ENCODE peak calls at places on chromosome 17, in nine cellular contexts. Y is Right ventricle myocardium inferior; U is activated CD8-positive, alpha-beta memory T cell treated with anti-CD3 and anti-CD28 coated beads, Interleukin-2, amount 10 ng/mL, durations not matched to agents 7 days and 5 days; R is left ventricle myocardium superior; F is right cardiac atrium; E is lung; L is IMR-90; X is right lobe of liver; C is T-cell. V is an unnamed sample.

GRCh38 chr17:36008998-36009665 is 7.8 kb upstream of the CCL15 start:
- ATAC-seq in Y (no peak), U (no peak), R (no peak), F (no peak), E (no peak), L (peak), X (peak), C (no peak), V (no peak)

GRCh38 chr17:31869797-31870568 is 10.9 kb upstream of the COPRS start:
- ATAC-seq in Y (no peak), U (no peak), R (no peak), F (no peak), E (no peak), L (no peak), X (no peak), C (no peak), V (no peak)

GRCh38 chr17:57879437-57880085 is 29.7 kb upstream of the MRPS23 start:
- ATAC-seq in Y (no peak), U (no peak), R (no peak), F (no peak), E (no peak), L (no peak), X (no peak), C (no peak), V (no peak)

GRCh38 chr17:37478187-37478586 is 11.5 kb upstream of the DUSP14 start:
- ATAC-seq in Y (peak), U (no peak), R (peak), F (peak), E (no peak), L (no peak), X (no peak), C (no peak), V (no peak)

GRCh38 chr17:46800573-46800972 is 17.9 kb downstream of the WNT3 start:
- ATAC-seq in Y (no peak), U (no peak), R (no peak), F (no peak), E (no peak), L (no peak), X (no peak), C (no peak), V (peak)

GRCh38 chr17:81552244-81553017 is at the start of gene FAAP100:
- ATAC-seq in Y (peak), U (peak), R (peak), F (peak), E (peak), L (peak), X (peak), C (peak), V (peak)

GRCh38 chr17:80992077-80992947 is 671 bp downstream of the CHMP6 start:
- ATAC-seq in Y (no peak), U (peak), R (peak), F (no peak), E (no peak), L (peak), X (peak), C (peak), V (peak)

GRCh38 chr17:72107100-72107499 is 13.7 kb upstream of the SOX9 start:
- ATAC-seq in Y (no peak), U (no peak), R (no peak), F (no peak), E (no peak), L (no peak), X (no peak), C (no peak), V (no peak)

GRCh38 chr17:61806081-61806828 is 57.1 kb downstream of the BRIP1 start:
- ATAC-seq in Y (no peak), U (peak), R (no peak), F (no peak), E (no peak), L (no peak), X (no peak), C (no peak), V (no peak)

GRCh38 chr17:17388657-17389496 is 85.7 kb downstream of the NT5M start:
- ATAC-seq in Y (no peak), U (no peak), R (no peak), F (no peak), E (peak), L (no peak), X (no peak), C (no peak), V (no peak)

GRCh38 chr17:1773755-1774181 is 11.9 kb downstream of the SERPINF1 start:
- ATAC-seq in Y (peak), U (no peak), R (peak), F (peak), E (no peak), L (peak), X (peak), C (no peak), V (no peak)

GRCh38 chr17:75619506-75620431 is 13.5 kb upstream of the SMIM5 start:
- ATAC-seq in Y (no peak), U (no peak), R (peak), F (no peak), E (no peak), L (peak), X (peak), C (no peak), V (no peak)

GRCh38 chr17:67366193-67367157 is at the start of gene PSMD12:
- ATAC-seq in Y (peak), U (peak), R (peak), F (peak), E (peak), L (peak), X (peak), C (peak), V (peak)

GRCh38 chr17:12866244-12866643 is 76.9 kb downstream of the ARHGAP44 start:
- ATAC-seq in Y (no peak), U (no peak), R (no peak), F (no peak), E (no peak), L (no peak), X (no peak), C (no peak), V (no peak)

GRCh38 chr17:46903762-46904672 is 18.9 kb upstream of the GOSR2 start:
- ATAC-seq in Y (no peak), U (no peak), R (no peak), F (no peak), E (no peak), L (no peak), X (no peak), C (no peak), V (no peak)

GRCh38 chr17:43917348-43918025 is 10.2 kb upstream of the MPP2 start:
- ATAC-seq in Y (peak), U (peak), R (peak), F (peak), E (no peak), L (peak), X (peak), C (peak), V (no peak)

GRCh38 chr17:46821482-46822387 is 3.2 kb upstream of the WNT3 start:
- ATAC-seq in Y (no peak), U (no peak), R (no peak), F (no peak), E (no peak), L (no peak), X (peak), C (no peak), V (no peak)

GRCh38 chr17:38550661-38551060 is 55.1 kb downstream of the SRCIN1 start:
- ATAC-seq in Y (peak), U (no peak), R (peak), F (peak), E (no peak), L (peak), X (no peak), C (no peak), V (peak)

GRCh38 chr17:47299239-47299910 is 24.4 kb upstream of the EFCAB13 start:
- ATAC-seq in Y (no peak), U (no peak), R (no peak), F (no peak), E (no peak), L (no peak), X (peak), C (no peak), V (no peak)

GRCh38 chr17:17495448-17496188 is 577 bp downstream of the RASD1 start:
- ATAC-seq in Y (peak), U (peak), R (peak), F (peak), E (no peak), L (no peak), X (peak), C (peak), V (peak)

GRCh38 chr17:55531053-55531728 is 19.9 kb upstream of the SMIM36 start:
- ATAC-seq in Y (no peak), U (no peak), R (no peak), F (no peak), E (no peak), L (no peak), X (peak), C (no peak), V (no peak)

GRCh38 chr17:74176546-74177001 is 26.9 kb upstream of the RPL38 start:
- ATAC-seq in Y (peak), U (peak), R (peak), F (peak), E (no peak), L (peak), X (peak), C (peak), V (peak)

GRCh38 chr17:78812849-78813248 is 27.8 kb downstream of the USP36 start:
- ATAC-seq in Y (peak), U (no peak), R (peak), F (peak), E (no peak), L (no peak), X (no peak), C (no peak), V (no peak)

GRCh38 chr17:17151055-17151454 is 55.1 kb downstream of the PLD6 start:
- ATAC-seq in Y (no peak), U (no peak), R (no peak), F (no peak), E (no peak), L (peak), X (no peak), C (no peak), V (no peak)

GRCh38 chr17:32266389-32267269 is 997 bp downstream of the RHBDL3 start:
- ATAC-seq in Y (no peak), U (peak), R (peak), F (peak), E (no peak), L (peak), X (no peak), C (peak), V (peak)

GRCh38 chr17:61461967-61462733 is 9.9 kb downstream of the TBX4 start:
- ATAC-seq in Y (no peak), U (no peak), R (no peak), F (no peak), E (no peak), L (peak), X (no peak), C (peak), V (no peak)

GRCh38 chr17:15507896-15508295 is 40.5 kb upstream of the CDRT4 start:
- ATAC-seq in Y (no peak), U (no peak), R (peak), F (peak), E (no peak), L (peak), X (no peak), C (no peak), V (no peak)

GRCh38 chr17:633641-634091 is 81.0 kb downstream of the VPS53 start:
- ATAC-seq in Y (peak), U (no peak), R (peak), F (peak), E (no peak), L (no peak), X (peak), C (no peak), V (no peak)

GRCh38 chr17:80063815-80064585 is 27.6 kb downstream of the CCDC40 start:
- ATAC-seq in Y (peak), U (no peak), R (peak), F (peak), E (peak), L (peak), X (peak), C (no peak), V (peak)

GRCh38 chr17:7384489-7385081 is 3.7 kb downstream of the TNK1 start:
- ATAC-seq in Y (no peak), U (no peak), R (no peak), F (no peak), E (no peak), L (no peak), X (no peak), C (no peak), V (no peak)

GRCh38 chr17:2106308-2106707 is 51.4 kb downstream of the HIC1 start:
- ATAC-seq in Y (peak), U (no peak), R (peak), F (peak), E (no peak), L (no peak), X (peak), C (no peak), V (no peak)

GRCh38 chr17:63490321-63490720 is 13.5 kb downstream of the ACE start:
- ATAC-seq in Y (no peak), U (no peak), R (peak), F (no peak), E (no peak), L (no peak), X (no peak), C (no peak), V (no peak)

V was measured in esophagus mucosa.